ENCODE peak calls at places on chromosome 19, in ten cellular contexts. R is brain microvascular endothelial cell, E is GM12865, A is nephron progenitor cell, X is progenitor cell of endocrine pancreas, H is esophagus muscularis mucosa, B is HCT116, I is fibroblast of mammary gland, J is BE2C, Z is WERI-Rb-1. L is an unnamed sample.
A peak's percentile ranks its signal among the peaks of the same experiment; 100 is the strongest.

GRCh38 chr19:11091343-11092153 is 2.3 kb downstream of the LDLR start:
- DNase-seq in R (peak; percentile 81), E (peak; percentile 44), A (no peak), X (no peak), H (peak; percentile 93), B (peak; percentile 83), I (peak; percentile 86), J (no peak), Z (no peak), L (no peak)

GRCh38 chr19:58519355-58520256 is at the start of gene ZBTB45:
- DNase-seq in R (peak; percentile 93), E (peak; percentile 98), A (peak; percentile 92), X (peak; percentile 89), H (peak; percentile 98), B (peak; percentile 94), I (peak; percentile 97), J (peak; percentile 94), Z (peak; percentile 94), L (peak; percentile 97)

GRCh38 chr19:3608750-3609322 is 2.2 kb upstream of the TBXA2R start:
- DNase-seq in R (peak; percentile 25), E (no peak), A (no peak), X (no peak), H (no peak), B (no peak), I (no peak), J (no peak), Z (no peak), L (no peak)

GRCh38 chr19:7783991-7784421 is 21.0 kb downstream of the CLEC4M start:
- DNase-seq in R (peak; percentile 7), E (no peak), A (no peak), X (no peak), H (no peak), B (no peak), I (peak; percentile 64), J (no peak), Z (no peak), L (no peak)

GRCh38 chr19:14669940-14670339 is 4.7 kb downstream of the ADGRE3 start:
- DNase-seq in R (no peak), E (no peak), A (no peak), X (no peak), H (no peak), B (no peak), I (no peak), J (no peak), Z (no peak), L (no peak)

GRCh38 chr19:28737526-28737925 is 475.4 kb downstream of the UQCRFS1 start:
- DNase-seq in R (no peak), E (no peak), A (no peak), X (no peak), H (no peak), B (no peak), I (no peak), J (no peak), Z (no peak), L (no peak)

GRCh38 chr19:8601796-8602195 is 8.7 kb downstream of the ADAMTS10 start:
- DNase-seq in R (no peak), E (no peak), A (no peak), X (no peak), H (no peak), B (no peak), I (no peak), J (no peak), Z (no peak), L (no peak)

GRCh38 chr19:43582495-43582894 is 6.9 kb downstream of the PINLYP start:
- DNase-seq in R (no peak), E (no peak), A (no peak), X (no peak), H (no peak), B (no peak), I (no peak), J (no peak), Z (no peak), L (no peak)

GRCh38 chr19:41303941-41304340 is 6.0 kb upstream of the CCDC97 start:
- DNase-seq in R (no peak), E (no peak), A (no peak), X (no peak), H (no peak), B (no peak), I (no peak), J (no peak), Z (no peak), L (no peak)

GRCh38 chr19:43532571-43532961 is 422 bp upstream of the ZNF575 start:
- DNase-seq in R (no peak), E (peak; percentile 87), A (no peak), X (no peak), H (no peak), B (peak; percentile 65), I (no peak), J (peak; percentile 32), Z (peak; percentile 49), L (no peak)

GRCh38 chr19:2428027-2428690 is 773 bp upstream of the TIMM13 start:
- DNase-seq in R (peak; percentile 2), E (no peak), A (peak; percentile 33), X (no peak), H (no peak), B (no peak), I (peak; percentile 47), J (peak; percentile 53), Z (peak; percentile 53), L (no peak)

GRCh38 chr19:56252699-56253422 is 19.7 kb upstream of the EDDM13 start:
- DNase-seq in R (peak; percentile 86), E (peak; percentile 83), A (peak; percentile 90), X (peak; percentile 72), H (peak; percentile 92), B (peak; percentile 70), I (peak; percentile 80), J (peak; percentile 91), Z (peak; percentile 95), L (peak; percentile 90)

GRCh38 chr19:33395561-33396550 is 22.3 kb downstream of the CEBPG start:
- DNase-seq in R (no peak), E (no peak), A (no peak), X (no peak), H (no peak), B (no peak), I (peak; percentile 49), J (peak; percentile 7), Z (no peak), L (no peak)

GRCh38 chr19:8630796-8631424 is 477 bp downstream of the NFILZ start:
- DNase-seq in R (no peak), E (no peak), A (no peak), X (no peak), H (no peak), B (no peak), I (no peak), J (no peak), Z (no peak), L (no peak)

GRCh38 chr19:38032151-38032550 is 125.1 kb downstream of the SIPA1L3 start:
- DNase-seq in R (no peak), E (no peak), A (no peak), X (no peak), H (no peak), B (no peak), I (peak; percentile 31), J (no peak), Z (no peak), L (no peak)

GRCh38 chr19:3184847-3185481 is 766 bp upstream of the NCLN start:
- DNase-seq in R (peak; percentile 75), E (peak; percentile 78), A (peak; percentile 65), X (no peak), H (no peak), B (no peak), I (no peak), J (peak; percentile 79), Z (peak; percentile 67), L (no peak)

GRCh38 chr19:33830264-33830663 is 33.6 kb downstream of the KCTD15 start:
- DNase-seq in R (no peak), E (peak; percentile 14), A (no peak), X (no peak), H (peak; percentile 60), B (no peak), I (no peak), J (no peak), Z (no peak), L (peak; percentile 4)

GRCh38 chr19:52345162-52345561 is 9.1 kb downstream of the ZNF610 start:
- DNase-seq in R (no peak), E (no peak), A (no peak), X (no peak), H (no peak), B (no peak), I (no peak), J (no peak), Z (no peak), L (no peak)

GRCh38 chr19:52343548-52343947 is 7.5 kb downstream of the ZNF610 start:
- DNase-seq in R (peak; percentile 2), E (peak; percentile 45), A (peak; percentile 46), X (peak; percentile 68), H (no peak), B (peak; percentile 23), I (peak; percentile 31), J (peak; percentile 70), Z (peak; percentile 89), L (no peak)
- TF ChIP-seq CTCF in R (peak; percentile 56), E (peak; percentile 24), A (peak; percentile 50), X (peak; percentile 78), H (peak; percentile 41), B (peak; percentile 50), I (peak; percentile 36), J (peak; percentile 66), Z (peak; percentile 82), L (peak; percentile 37)

GRCh38 chr19:49866933-49867782 is at the start of gene PNKP:
- DNase-seq in R (peak; percentile 78), E (peak; percentile 96), A (peak; percentile 91), X (peak; percentile 79), H (peak; percentile 98), B (peak; percentile 82), I (peak; percentile 87), J (peak; percentile 94), Z (peak; percentile 89), L (peak; percentile 96)
- TF ChIP-seq CTCF in R (no peak), E (no peak), A (no peak), X (no peak), H (no peak), B (no peak), I (no peak), J (no peak), Z (no peak), L (no peak)

GRCh38 chr19:35327642-35328041 is 1.3 kb upstream of the CD22 start:
- DNase-seq in R (no peak), E (no peak), A (no peak), X (no peak), H (no peak), B (no peak), I (no peak), J (no peak), Z (peak; percentile 50), L (no peak)
- TF ChIP-seq CTCF in R (peak; percentile 53), E (peak; percentile 25), A (no peak), X (peak; percentile 27), H (no peak), B (peak; percentile 75), I (peak; percentile 30), J (peak; percentile 64), Z (peak; percentile 69), L (peak; percentile 21)

DNA sequence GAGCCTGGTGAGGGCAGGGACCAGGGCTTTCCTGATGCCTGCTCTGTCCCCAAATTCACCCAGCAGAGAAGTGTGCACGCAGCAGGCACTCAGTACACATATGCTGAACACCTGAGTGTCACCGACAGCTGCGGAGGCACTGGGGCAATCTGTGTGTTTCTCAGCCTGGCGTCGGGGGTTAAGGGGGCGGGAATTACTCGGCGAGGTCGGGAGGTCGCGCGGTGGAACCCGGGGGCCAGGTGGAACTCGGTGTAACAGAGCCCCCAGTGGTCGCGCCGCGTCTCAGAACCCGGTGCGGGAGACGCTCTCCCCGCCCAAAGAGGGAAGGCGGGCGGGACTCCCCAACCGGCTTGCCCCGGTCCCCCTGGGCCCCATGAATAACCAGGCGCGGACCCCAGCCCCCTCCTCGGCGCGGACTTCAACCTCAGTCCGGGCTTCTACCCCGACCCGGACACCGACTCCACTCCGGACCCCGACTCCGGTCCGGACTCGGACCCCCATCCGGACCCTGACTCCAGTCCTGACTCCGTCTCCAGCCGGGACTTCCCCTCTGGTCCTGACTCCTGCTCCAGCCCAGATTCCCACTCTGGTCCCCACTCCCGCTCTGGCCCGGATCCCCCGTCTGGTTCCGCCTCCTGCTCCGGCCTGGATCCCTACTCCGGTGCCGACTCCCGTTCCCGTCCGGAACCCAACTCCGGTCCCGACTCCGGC is at the start of gene SELENOV:
- DNase-seq in R (no peak), E (no peak), A (peak; percentile 72), X (peak; percentile 60), H (no peak), B (no peak), I (no peak), J (peak; percentile 23), Z (no peak), L (no peak)
- TF ChIP-seq CTCF in R (no peak), E (no peak), A (peak; percentile 34), X (peak; percentile 45), H (no peak), B (no peak), I (no peak), J (no peak), Z (no peak), L (no peak)

L was measured in osteocyte.